ENCODE peak calls at places on chromosomes 2 and 18, in six cellular contexts. I is mesenchymal stem cell, N is A549, Q is MM.1S, V is suprapubic skin, U is testis. K is an unnamed sample. For H3K4me1, the result is how much of the 10 kb centered on the place peaks cover.

GRCh38 chr2:105290981-105291660 is 38.4 kb downstream of the TGFBRAP1 start:
- DNase-seq in I (no peak), N (no peak), Q (no peak), V (no peak), U (no peak), K (no peak)

GRCh38 chr2:95062247-95062646 is 36.7 kb downstream of the MAL start:
- DNase-seq in I (no peak), N (no peak), Q (no peak), V (peak), U (no peak), K (no peak)

GRCh38 chr2:21067863-21068537 is 24.1 kb upstream of the APOB start:
- DNase-seq in I (no peak), N (no peak), Q (no peak), V (no peak), U (no peak), K (no peak)

GRCh38 chr2:150110548-150110947 is 376.9 kb downstream of the RND3 start:
- DNase-seq in I (peak), N (no peak), Q (no peak), V (no peak), U (no peak), K (no peak)

GRCh38 chr2:174835797-174836255 is 71.6 kb upstream of the CHRNA1 start:
- DNase-seq in I (peak), N (no peak), Q (no peak), V (no peak), U (no peak), K (no peak)

GRCh38 chr2:42752299-42752698 is 11.6 kb downstream of the OXER1 start:
- DNase-seq in I (no peak), N (no peak), Q (no peak), V (no peak), U (no peak), K (no peak)

GRCh38 chr2:212686285-212686895 is 147.8 kb upstream of the ERBB4 start:
- DNase-seq in I (peak), N (peak), Q (peak), V (no peak), U (peak), K (no peak)

GRCh38 chr2:188596054-188596453 is 304.4 kb downstream of the GULP1 start:
- DNase-seq in I (no peak), N (no peak), Q (no peak), V (no peak), U (no peak), K (no peak)

GRCh38 chr2:168340931-168341330 is 93.5 kb upstream of the STK39 start:
- DNase-seq in I (no peak), N (no peak), Q (no peak), V (no peak), U (no peak), K (no peak)

GRCh38 chr2:134327367-134327766 is 73.5 kb downstream of the MGAT5 start:
- DNase-seq in I (peak), N (no peak), Q (no peak), V (no peak), U (no peak), K (no peak)

GRCh38 chr2:3426615-3427014 is 47.1 kb downstream of the TRAPPC12 start:
- DNase-seq in I (no peak), N (no peak), Q (no peak), V (no peak), U (no peak), K (no peak)

GRCh38 chr18:8515142-8515865 is 93.9 kb upstream of the RAB12 start:
- DNase-seq in I (no peak), N (no peak), Q (no peak), V (no peak), U (no peak), K (no peak)
- H3K4me1 ChIP-seq in I (under half), N (under half), Q (under half), V (under half), U (under half), K (under half)

GRCh38 chr2:127641133-127641532 is 4.8 kb upstream of the GPR17 start:
- DNase-seq in I (no peak), N (no peak), Q (no peak), V (no peak), U (no peak), K (no peak)

GRCh38 chr2:127639111-127639474 is 6.9 kb upstream of the GPR17 start:
- DNase-seq in I (no peak), N (no peak), Q (no peak), V (no peak), U (no peak), K (no peak)

GRCh38 chr2:127638361-127639110 is 7.4 kb upstream of the GPR17 start:
- DNase-seq in I (peak), N (no peak), Q (no peak), V (no peak), U (no peak), K (no peak)

GRCh38 chr2:127641846-127642510 is 4.0 kb upstream of the GPR17 start:
- DNase-seq in I (no peak), N (no peak), Q (no peak), V (no peak), U (no peak), K (no peak)

GRCh38 chr2:127640082-127641072 is 5.6 kb upstream of the GPR17 start:
- DNase-seq in I (no peak), N (no peak), Q (no peak), V (no peak), U (no peak), K (no peak)
- H3K4me1 ChIP-seq in I (under half), N (under half), Q (under half), V (under half), U (under half), K (under half)

GRCh38 chr2:46031124-46031523 is 266.1 kb upstream of the EPAS1 start:
- DNase-seq in I (no peak), N (no peak), Q (no peak), V (no peak), U (no peak), K (no peak)

GRCh38 chr2:46034535-46034934 is 262.7 kb upstream of the EPAS1 start:
- DNase-seq in I (no peak), N (no peak), Q (no peak), V (no peak), U (peak), K (no peak)

GRCh38 chr2:46032996-46033395 is 264.2 kb upstream of the EPAS1 start:
- DNase-seq in I (no peak), N (peak), Q (no peak), V (no peak), U (no peak), K (no peak)

GRCh38 chr2:46030330-46030729 is 266.9 kb upstream of the EPAS1 start:
- DNase-seq in I (no peak), N (no peak), Q (no peak), V (no peak), U (no peak), K (no peak)

GRCh38 chr2:46032161-46032813 is 264.9 kb upstream of the EPAS1 start:
- DNase-seq in I (no peak), N (no peak), Q (no peak), V (no peak), U (no peak), K (no peak)
- H3K4me1 ChIP-seq in I (under half), N (under half), Q (under half), V (under half), U (under half), K (under half)

GRCh38 chr2:47039502-47039870 is 115.6 kb downstream of the STPG4 start:
- DNase-seq in I (peak), N (no peak), Q (no peak), V (no peak), U (no peak), K (no peak)

GRCh38 chr2:47036489-47036769 is 118.7 kb downstream of the STPG4 start:
- DNase-seq in I (no peak), N (no peak), Q (no peak), V (no peak), U (no peak), K (no peak)

GRCh38 chr2:47035615-47036488 is 119.3 kb downstream of the STPG4 start:
- DNase-seq in I (no peak), N (no peak), Q (peak), V (no peak), U (no peak), K (no peak)

GRCh38 chr2:47038656-47039501 is 116.2 kb downstream of the STPG4 start:
- DNase-seq in I (peak), N (no peak), Q (peak), V (no peak), U (no peak), K (no peak)

GRCh38 chr2:47037678-47038077 is 117.4 kb downstream of the STPG4 start:
- DNase-seq in I (no peak), N (no peak), Q (peak), V (no peak), U (no peak), K (no peak)
- H3K4me1 ChIP-seq in I (under half), N (half or more), Q (half or more), V (half or more), U (half or more), K (under half)

GRCh38 chr2:219438453-219438852 is 3.8 kb downstream of the SPEG start:
- DNase-seq in I (no peak), N (no peak), Q (no peak), V (no peak), U (no peak), K (no peak)

GRCh38 chr2:219439518-219439917 is 4.9 kb downstream of the SPEG start:
- DNase-seq in I (no peak), N (no peak), Q (no peak), V (no peak), U (no peak), K (no peak)

GRCh38 chr2:219442206-219443015 is 7.8 kb downstream of the SPEG start:
- DNase-seq in I (no peak), N (no peak), Q (no peak), V (no peak), U (no peak), K (no peak)

GRCh38 chr2:219441451-219442205 is 7.0 kb downstream of the SPEG start:
- DNase-seq in I (peak), N (peak), Q (peak), V (no peak), U (no peak), K (no peak)

DNA sequence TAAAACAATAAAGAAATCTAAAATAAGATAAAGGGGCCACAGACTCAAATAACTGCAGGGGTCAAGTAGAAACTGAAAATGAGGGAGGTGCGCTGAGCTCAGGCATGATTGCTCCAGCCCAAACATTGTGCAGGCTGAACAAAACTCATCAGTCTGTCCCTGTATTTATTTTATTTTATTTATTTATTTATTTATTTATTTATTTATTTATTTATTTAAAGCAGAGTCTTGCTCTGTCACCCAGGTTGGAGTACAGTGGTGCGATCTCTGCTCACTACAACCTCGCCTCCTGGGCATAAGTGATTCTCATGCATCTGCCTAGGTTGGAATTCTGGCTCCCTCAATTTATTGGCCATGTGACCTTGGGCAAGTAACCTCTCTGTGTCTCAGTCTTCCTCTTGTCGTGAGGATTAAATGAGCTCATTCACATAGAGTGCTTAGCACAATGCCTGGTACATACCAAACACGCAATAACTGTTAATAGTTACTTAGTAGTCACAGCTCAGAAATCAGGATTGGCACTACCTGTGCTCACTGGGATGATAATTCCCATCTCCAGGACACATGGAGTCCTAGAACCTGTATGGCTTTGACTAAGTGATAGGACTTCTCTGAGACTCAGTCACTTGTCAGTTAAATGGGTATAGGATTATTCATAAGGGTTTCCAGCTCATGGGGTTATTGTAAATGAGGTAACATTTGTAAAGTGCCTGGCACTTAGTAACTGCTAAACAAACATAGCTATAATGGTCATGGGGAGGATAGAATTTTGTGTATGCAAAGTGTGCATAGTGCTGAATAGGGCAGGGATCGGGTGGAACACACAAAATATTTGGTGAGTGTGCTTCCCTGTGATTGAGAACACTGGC is 6.0 kb downstream of the SPEG start:
- DNase-seq in I (peak), N (no peak), Q (no peak), V (no peak), U (no peak), K (no peak)
- H3K4me1 ChIP-seq in I (under half), N (under half), Q (under half), V (under half), U (under half), K (under half)

GRCh38 chr2:85745619-85746018 is 8.2 kb upstream of the ATOH8 start:
- DNase-seq in I (no peak), N (no peak), Q (no peak), V (no peak), U (no peak), K (no peak)
- H3K4me1 ChIP-seq in I (half or more), N (half or more), Q (under half), V (half or more), U (half or more), K (under half)

GRCh38 chr2:136323212-136323611 is 205.3 kb upstream of the CXCR4 start:
- DNase-seq in I (no peak), N (no peak), Q (no peak), V (no peak), U (no peak), K (no peak)

GRCh38 chr2:136325844-136326291 is 207.9 kb upstream of the CXCR4 start:
- DNase-seq in I (no peak), N (no peak), Q (no peak), V (no peak), U (no peak), K (no peak)

GRCh38 chr2:136324966-136325365 is 207.0 kb upstream of the CXCR4 start:
- DNase-seq in I (no peak), N (no peak), Q (no peak), V (no peak), U (no peak), K (no peak)

GRCh38 chr2:136322436-136322835 is 204.5 kb upstream of the CXCR4 start:
- DNase-seq in I (no peak), N (no peak), Q (no peak), V (no peak), U (no peak), K (no peak)

DNA sequence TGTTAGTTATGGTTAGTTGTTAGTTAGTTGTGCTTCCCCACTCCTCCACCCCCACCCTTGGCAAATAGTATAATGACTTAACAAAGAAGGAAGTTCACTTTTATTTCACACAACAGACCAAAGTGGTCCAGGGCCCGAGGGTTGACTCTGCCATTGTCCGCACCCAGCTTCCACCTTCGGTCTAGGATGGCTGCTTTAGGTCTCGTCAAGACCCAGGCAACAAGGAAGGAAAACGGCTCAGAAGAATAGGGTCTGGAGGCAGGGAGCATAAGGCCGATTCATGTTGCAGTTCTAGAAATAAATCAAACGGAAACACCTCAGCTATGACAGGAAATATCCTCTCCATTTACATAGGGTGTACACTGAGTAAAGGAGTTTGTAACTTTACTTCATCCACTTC is 206.0 kb upstream of the CXCR4 start:
- DNase-seq in I (no peak), N (no peak), Q (no peak), V (no peak), U (no peak), K (no peak)
- H3K4me1 ChIP-seq in I (under half), N (under half), Q (under half), V (under half), U (under half), K (under half)

GRCh38 chr2:100163605-100164004 is 21.2 kb upstream of the AFF3 start:
- DNase-seq in I (no peak), N (no peak), Q (no peak), V (no peak), U (no peak), K (no peak)
- H3K4me1 ChIP-seq in I (under half), N (under half), Q (under half), V (under half), U (under half), K (under half)

K was measured in ascending aorta.